ENCODE peak calls at places on chromosome 16, in six cellular contexts. B, R, W, D, I and S are unnamed samples.

GRCh38 chr16:75254359-75254837 is 3.0 kb upstream of the BCAR1 start:
- DNase-seq in B (peak; percentile 68), R (no peak), W (no peak), D (no peak), I (no peak), S (no peak)

GRCh38 chr16:11612110-11612981 is 25.6 kb upstream of the LITAF start:
- DNase-seq in B (peak; percentile 87), R (no peak), W (no peak), D (peak; percentile 78), I (no peak), S (peak; percentile 74)

GRCh38 chr16:12609937-12610699 is 193.6 kb downstream of the CPPED1 start:
- DNase-seq in B (no peak), R (no peak), W (no peak), D (no peak), I (no peak), S (no peak)

GRCh38 chr16:81601008-81601428 is 156.4 kb downstream of the CMIP start:
- DNase-seq in B (peak; percentile 79), R (no peak), W (no peak), D (no peak), I (peak; percentile 81), S (no peak)

GRCh38 chr16:64751906-64752305 is 370.0 kb downstream of the CDH11 start:
- DNase-seq in B (no peak), R (no peak), W (no peak), D (no peak), I (no peak), S (no peak)

GRCh38 chr16:50665128-50665878 is 15.8 kb downstream of the SNX20 start:
- DNase-seq in B (peak; percentile 55), R (peak; percentile 77), W (peak; percentile 76), D (peak; percentile 90), I (peak; percentile 66), S (peak; percentile 90)

GRCh38 chr16:82580293-82580900 is 46.4 kb upstream of the CDH13 start:
- DNase-seq in B (no peak), R (no peak), W (no peak), D (peak; percentile 11), I (peak; percentile 32), S (peak; percentile 41)

GRCh38 chr16:10312784-10313724 is 72.8 kb upstream of the ATF7IP2 start:
- DNase-seq in B (no peak), R (no peak), W (no peak), D (no peak), I (no peak), S (no peak)

GRCh38 chr16:72819345-72819744 is 228.6 kb downstream of the ZFHX3 start:
- DNase-seq in B (no peak), R (no peak), W (no peak), D (no peak), I (no peak), S (no peak)

GRCh38 chr16:47143677-47144558 is at the start of gene NETO2:
- DNase-seq in B (peak; percentile 22), R (peak; percentile 42), W (peak; percentile 78), D (peak; percentile 51), I (peak; percentile 17), S (peak; percentile 84)

GRCh38 chr16:33059206-33059605 is 134.8 kb upstream of the TP53TG3C start:
- DNase-seq in B (no peak), R (no peak), W (no peak), D (no peak), I (no peak), S (no peak)

GRCh38 chr16:69150146-69150865 is 17.9 kb downstream of the UTP4 start:
- DNase-seq in B (no peak), R (peak; percentile 58), W (peak; percentile 72), D (peak; percentile 55), I (peak; percentile 73), S (peak; percentile 78)

GRCh38 chr16:68370921-68371651 is 60.3 kb downstream of the PRMT7 start:
- DNase-seq in B (no peak), R (peak; percentile 42), W (no peak), D (no peak), I (no peak), S (no peak)

GRCh38 chr16:82653550-82654511 is 27.1 kb downstream of the CDH13 start:
- DNase-seq in B (peak; percentile 19), R (peak; percentile 38), W (no peak), D (no peak), I (no peak), S (no peak)

GRCh38 chr16:4316103-4316731 is 350 bp downstream of the GLIS2 start:
- DNase-seq in B (no peak), R (no peak), W (no peak), D (no peak), I (no peak), S (peak; percentile 88)

GRCh38 chr16:4372578-4373355 is 1.1 kb downstream of the VASN start:
- DNase-seq in B (no peak), R (no peak), W (peak; percentile 91), D (peak; percentile 60), I (no peak), S (peak; percentile 85)

GRCh38 chr16:71737501-71737900 is 13.0 kb upstream of the PHLPP2 start:
- DNase-seq in B (no peak), R (no peak), W (no peak), D (no peak), I (no peak), S (no peak)
- H3K36me3 ChIP-seq in B (peaks cover 8% of the 10 kb centered on the region), R (peaks cover 72% of the 10 kb centered on the region), W (peaks cover 56% of the 10 kb centered on the region), D (peaks cover 50% of the 10 kb centered on the region), I (peaks cover 9% of the 10 kb centered on the region), S (peaks cover 13% of the 10 kb centered on the region)

GRCh38 chr16:30666681-30667080 is 8.4 kb downstream of the FBRS start:
- DNase-seq in B (no peak), R (no peak), W (no peak), D (no peak), I (no peak), S (peak; percentile 24)

GRCh38 chr16:30668393-30668792 is 10.2 kb downstream of the FBRS start:
- DNase-seq in B (no peak), R (no peak), W (no peak), D (no peak), I (no peak), S (peak; percentile 44)

GRCh38 chr16:30669026-30670000 is 11.1 kb downstream of the FBRS start:
- DNase-seq in B (no peak), R (no peak), W (no peak), D (no peak), I (no peak), S (peak; percentile 46)

GRCh38 chr16:30667361-30667905 is 9.2 kb downstream of the FBRS start:
- DNase-seq in B (no peak), R (no peak), W (no peak), D (no peak), I (no peak), S (peak; percentile 28)

DNA sequence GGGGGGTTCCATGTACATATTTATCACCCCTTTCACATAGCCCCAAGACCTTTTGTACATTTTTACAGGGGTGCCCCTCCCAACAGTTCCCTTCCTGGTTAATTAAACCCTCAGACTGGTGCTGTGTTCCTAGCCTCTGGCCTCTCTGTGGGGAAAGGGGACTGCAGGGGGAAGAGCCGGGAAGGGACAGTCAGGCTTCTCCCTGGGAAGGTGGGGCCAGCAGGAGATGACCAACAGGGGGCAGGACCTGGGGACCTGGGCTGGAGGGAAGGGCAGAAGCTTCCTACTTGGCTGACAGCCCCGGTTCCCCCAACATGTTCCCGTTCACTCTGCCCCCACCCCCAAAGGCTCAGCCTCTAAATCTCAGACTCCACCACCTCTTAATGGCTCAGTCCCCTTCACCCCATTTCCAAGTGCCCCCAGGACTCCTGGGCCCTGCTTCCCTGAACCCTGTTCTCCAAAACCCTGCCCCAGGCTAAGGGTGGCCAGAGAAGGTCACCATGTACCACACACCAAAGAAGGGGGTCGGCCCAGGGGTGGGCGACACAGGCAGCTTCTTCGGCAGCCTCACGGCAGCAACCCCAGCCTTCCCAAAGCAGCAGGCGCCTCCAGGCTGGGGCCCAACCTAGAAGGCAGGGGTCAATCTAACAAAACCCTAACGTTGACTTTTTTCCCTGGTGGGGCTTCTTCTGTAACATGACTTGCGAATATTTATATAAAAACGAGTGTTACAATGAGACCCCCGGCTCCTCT is 12.0 kb downstream of the FBRS start:
- DNase-seq in B (no peak), R (no peak), W (no peak), D (no peak), I (no peak), S (peak; percentile 56)
- H3K27me3 ChIP-seq in B (no peaks in the 10 kb centered on the region), R (no peaks in the 10 kb centered on the region), W (no peaks in the 10 kb centered on the region), D (no peaks in the 10 kb centered on the region), I (no peaks in the 10 kb centered on the region), S (peaks cover 82% of the 10 kb centered on the region)

GRCh38 chr16:89798126-89798525 is 18.3 kb downstream of the FANCA start:
- DNase-seq in B (no peak), R (no peak), W (no peak), D (no peak), I (no peak), S (no peak)

GRCh38 chr16:89801800-89802199 is 14.6 kb downstream of the FANCA start:
- DNase-seq in B (no peak), R (no peak), W (no peak), D (no peak), I (no peak), S (no peak)

GRCh38 chr16:89796104-89796503 is 20.3 kb downstream of the FANCA start:
- DNase-seq in B (no peak), R (no peak), W (no peak), D (no peak), I (no peak), S (no peak)

GRCh38 chr16:89795676-89796075 is 20.8 kb downstream of the FANCA start:
- DNase-seq in B (no peak), R (no peak), W (no peak), D (no peak), I (no peak), S (no peak)

DNA sequence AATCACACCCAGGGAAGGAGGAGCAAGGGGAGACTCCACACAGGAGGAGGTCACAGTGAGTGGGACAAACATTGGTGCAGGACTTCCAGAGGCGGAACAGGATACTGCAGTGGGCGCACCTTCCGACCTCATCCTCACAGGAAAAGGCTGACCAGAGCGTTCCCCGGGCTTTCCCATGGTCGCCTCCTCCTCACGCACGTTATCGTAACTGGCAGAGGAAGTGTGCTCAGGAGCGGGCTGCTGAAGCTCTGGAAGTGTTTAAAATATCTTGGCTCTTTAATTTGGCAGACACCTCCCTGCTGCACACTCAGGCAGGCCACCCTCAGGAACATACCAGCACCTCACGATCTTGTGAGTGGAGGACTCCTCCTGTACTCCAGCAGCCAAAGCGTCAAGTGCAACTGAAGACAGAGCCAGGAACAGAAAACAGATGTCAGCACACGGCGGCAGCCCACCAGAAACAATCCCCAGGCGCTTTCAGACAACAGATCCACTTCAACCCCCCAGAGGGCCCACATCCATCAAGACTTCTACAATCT is 17.5 kb downstream of the FANCA start:
- DNase-seq in B (no peak), R (no peak), W (peak; percentile 78), D (no peak), I (no peak), S (no peak)
- H3K4me3 ChIP-seq in B (no peak overlapping the region), R (no peak overlapping the region), W (no peak overlapping the region), D (no peak overlapping the region), I (no peak overlapping the region), S (no peak overlapping the region)

GRCh38 chr16:2226918-2227317 is 3.5 kb downstream of the E4F1 start:
- DNase-seq in B (no peak), R (no peak), W (no peak), D (no peak), I (no peak), S (no peak)

GRCh38 chr16:2229091-2229490 is 5.7 kb downstream of the E4F1 start:
- DNase-seq in B (no peak), R (no peak), W (no peak), D (no peak), I (no peak), S (no peak)

GRCh38 chr16:2229602-2230250 is 6.3 kb downstream of the E4F1 start:
- DNase-seq in B (no peak), R (no peak), W (no peak), D (no peak), I (no peak), S (no peak)

GRCh38 chr16:2226245-2226793 is 2.9 kb downstream of the E4F1 start:
- DNase-seq in B (no peak), R (no peak), W (no peak), D (no peak), I (no peak), S (no peak)

GRCh38 chr16:2228161-2228824 is 4.9 kb downstream of the E4F1 start:
- DNase-seq in B (no peak), R (no peak), W (no peak), D (no peak), I (no peak), S (no peak)
- H3K36me3 ChIP-seq in B (peaks cover 16% of the 10 kb centered on the region), R (peaks cover 73% of the 10 kb centered on the region), W (peaks cover 51% of the 10 kb centered on the region), D (peaks cover 32% of the 10 kb centered on the region), I (peaks cover 29% of the 10 kb centered on the region), S (peaks cover 6% of the 10 kb centered on the region)